ENCODE peak calls at places on chromosomes 7 and 10, in four cellular contexts. D, F, K and E are unnamed samples.

GRCh38 chr7:96747413-96747940 is 37.8 kb upstream of the SEM1 start:
- DNase-seq in D (no peak), F (no peak), K (no peak), E (no peak)

GRCh38 chr7:81768951-81769778 is 682 bp downstream of the HGF start:
- DNase-seq in D (no peak), F (no peak), K (no peak), E (no peak)

GRCh38 chr7:110835209-110835608 is 255.7 kb upstream of the LRRN3 start:
- DNase-seq in D (no peak), F (no peak), K (peak; percentile 13), E (no peak)

GRCh38 chr7:99837649-99838361 is 10.0 kb downstream of the CYP3A43 start:
- DNase-seq in D (no peak), F (peak; percentile 13), K (peak; percentile 16), E (no peak)

GRCh38 chr7:930975-931758 is 23.3 kb downstream of the ADAP1 start:
- DNase-seq in D (peak; percentile 6), F (no peak), K (no peak), E (no peak)

GRCh38 chr10:43259981-43260761 is 6.7 kb downstream of the RASGEF1A start:
- DNase-seq in D (no peak), F (no peak), K (peak; percentile 17), E (no peak)

GRCh38 chr7:80675090-80675489 is 36.6 kb downstream of the CD36 start:
- DNase-seq in D (no peak), F (no peak), K (no peak), E (no peak)

GRCh38 chr10:24723788-24724380 is at the start of gene ARHGAP21:
- DNase-seq in D (peak; percentile 76), F (no peak), K (peak; percentile 78), E (no peak)

GRCh38 chr10:59463909-59464308 is 101.6 kb upstream of the FAM13C start:
- DNase-seq in D (no peak), F (no peak), K (no peak), E (no peak)

GRCh38 chr7:2607122-2607912 is 24.5 kb upstream of the TTYH3 start:
- DNase-seq in D (peak; percentile 76), F (no peak), K (no peak), E (no peak)

GRCh38 chr10:22351131-22351703 is 5.9 kb downstream of the SPAG6 start:
- DNase-seq in D (no peak), F (no peak), K (no peak), E (no peak)

GRCh38 chr7:2288503-2288902 is 25.7 kb downstream of the SNX8 start:
- DNase-seq in D (no peak), F (no peak), K (no peak), E (no peak)

GRCh38 chr7:116630357-116630756 is 41.6 kb upstream of the MET start:
- DNase-seq in D (no peak), F (no peak), K (peak; percentile 44), E (no peak)

GRCh38 chr7:151025924-151026671 is 1.8 kb upstream of the ATG9B start:
- DNase-seq in D (no peak), F (no peak), K (peak; percentile 78), E (no peak)

GRCh38 chr7:85890244-85890811 is 703.5 kb upstream of the SEMA3D start:
- DNase-seq in D (no peak), F (peak; percentile 12), K (peak; percentile 4), E (no peak)

GRCh38 chr10:3248526-3249255 is 76.1 kb upstream of the PITRM1 start:
- DNase-seq in D (no peak), F (peak; percentile 47), K (peak; percentile 94), E (peak; percentile 90)

GRCh38 chr7:32143271-32143670 is 73.1 kb upstream of the PDE1C start:
- DNase-seq in D (no peak), F (no peak), K (no peak), E (no peak)

GRCh38 chr10:96642973-96643372 is 56.2 kb upstream of the TM9SF3 start:
- DNase-seq in D (peak; percentile 60), F (peak; percentile 28), K (no peak), E (no peak)

GRCh38 chr7:99720370-99721128 is 14.4 kb downstream of the CYP3A7 start:
- DNase-seq in D (no peak), F (no peak), K (peak; percentile 54), E (no peak)

GRCh38 chr10:60031664-60032063 is 125.3 kb upstream of the CCDC6 start:
- DNase-seq in D (no peak), F (no peak), K (no peak), E (no peak)

GRCh38 chr10:124701881-124702656 is 42.1 kb downstream of the FAM53B start:
- DNase-seq in D (peak; percentile 52), F (no peak), K (no peak), E (no peak)

GRCh38 chr10:60732240-60733188 is 45.8 kb upstream of the CDK1 start:
- DNase-seq in D (no peak), F (no peak), K (peak; percentile 44), E (no peak)

GRCh38 chr7:48350515-48350914 is 179.3 kb downstream of the ABCA13 start:
- DNase-seq in D (no peak), F (no peak), K (no peak), E (no peak)

GRCh38 chr7:92987095-92987494 is 130.7 kb downstream of the SAMD9 start:
- DNase-seq in D (no peak), F (no peak), K (no peak), E (peak; percentile 21)

GRCh38 chr10:77857272-77857671 is 69.3 kb downstream of the DLG5 start:
- DNase-seq in D (no peak), F (no peak), K (peak; percentile 39), E (no peak)
- H3K4me3 ChIP-seq in D (no peak overlapping the region), F (no peak overlapping the region), K (no peak overlapping the region), E (no peak overlapping the region)

GRCh38 chr10:119677126-119677525 is 25.9 kb downstream of the BAG3 start:
- DNase-seq in D (no peak), F (no peak), K (no peak), E (peak; percentile 60)
- H3K36me3 ChIP-seq in D (peaks cover 23% of the 10 kb centered on the region), F (peaks cover 17% of the 10 kb centered on the region), K (peaks cover 32% of the 10 kb centered on the region), E (peaks cover 26% of the 10 kb centered on the region)

DNA sequence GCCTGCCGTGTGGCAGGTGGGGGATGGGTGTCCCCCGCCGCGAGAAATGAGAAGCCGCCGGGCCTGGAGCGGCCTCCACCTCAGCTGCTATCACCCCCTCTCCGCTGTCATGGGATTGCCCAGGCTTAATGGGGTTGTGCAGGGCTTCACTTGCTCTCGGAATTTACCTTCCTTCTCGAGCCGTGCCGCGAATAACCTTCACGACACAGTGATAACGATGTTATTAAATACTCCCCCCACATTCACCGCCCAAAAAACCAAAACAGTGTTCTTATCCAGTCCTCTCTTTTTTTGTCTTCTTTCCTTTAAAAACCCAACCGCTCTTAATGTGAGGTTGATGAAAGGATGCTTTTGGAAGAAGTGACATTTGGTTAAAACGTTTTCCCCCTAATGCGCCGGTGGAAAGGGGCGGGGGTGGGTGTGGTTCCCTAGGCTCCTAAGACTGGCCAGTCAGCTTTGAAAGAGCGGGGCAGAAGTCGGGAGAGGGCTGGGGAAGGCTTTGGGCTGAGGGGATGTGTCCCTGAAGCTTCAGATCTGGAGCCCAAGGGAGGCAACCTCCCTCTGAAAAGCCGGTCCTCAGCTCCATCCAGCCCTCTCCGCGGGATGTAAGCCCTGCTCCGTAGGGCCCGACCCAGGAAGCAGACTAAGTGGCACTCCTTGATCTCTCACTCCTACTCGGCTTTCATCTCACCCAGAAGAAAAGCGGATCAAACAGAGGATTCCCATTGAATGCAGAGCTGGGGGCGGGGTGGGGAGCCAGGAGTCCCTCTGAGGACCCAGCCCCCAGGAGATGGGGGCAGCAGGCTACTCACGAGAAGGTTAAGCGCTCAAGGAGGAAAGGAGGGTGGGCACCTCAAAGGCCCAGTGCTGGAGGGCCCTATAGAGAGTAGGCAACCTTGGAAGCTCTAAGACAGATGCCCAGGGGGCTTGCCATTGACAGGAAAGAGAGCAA is 2.5 kb upstream of the EVX1 start:
- DNase-seq in D (no peak), F (no peak), K (no peak), E (no peak)
- H3K4me3 ChIP-seq in D (peak overlapping the region; percentile 48), F (no peak overlapping the region), K (no peak overlapping the region), E (no peak overlapping the region)

GRCh38 chr10:372566-372965 is 237.3 kb downstream of the ZMYND11 start:
- DNase-seq in D (no peak), F (no peak), K (no peak), E (no peak)

GRCh38 chr10:375885-376505 is 240.7 kb downstream of the ZMYND11 start:
- DNase-seq in D (no peak), F (no peak), K (no peak), E (no peak)

GRCh38 chr10:373015-373414 is 237.8 kb downstream of the ZMYND11 start:
- DNase-seq in D (no peak), F (no peak), K (no peak), E (no peak)

GRCh38 chr10:373516-374309 is 238.5 kb downstream of the ZMYND11 start:
- DNase-seq in D (no peak), F (no peak), K (peak; percentile 62), E (peak; percentile 35)

GRCh38 chr10:374354-374753 is 239.1 kb downstream of the ZMYND11 start:
- DNase-seq in D (no peak), F (no peak), K (no peak), E (no peak)
- H3K36me3 ChIP-seq in D (no peaks in the 10 kb centered on the region), F (no peaks in the 10 kb centered on the region), K (no peaks in the 10 kb centered on the region), E (peaks cover 10% of the 10 kb centered on the region)

GRCh38 chr10:120548210-120548609 is 91.2 kb downstream of the PLPP4 start:
- DNase-seq in D (no peak), F (no peak), K (no peak), E (no peak)
- H3K4me3 ChIP-seq in D (no peak overlapping the region), F (no peak overlapping the region), K (no peak overlapping the region), E (no peak overlapping the region)

GRCh38 chr10:13672505-13672904 is 85.7 kb downstream of the PRPF18 start:
- DNase-seq in D (no peak), F (no peak), K (no peak), E (no peak)

GRCh38 chr10:13671874-13672273 is 85.1 kb downstream of the PRPF18 start:
- DNase-seq in D (no peak), F (no peak), K (no peak), E (no peak)

GRCh38 chr10:13669182-13669860 is 82.6 kb downstream of the PRPF18 start:
- DNase-seq in D (no peak), F (no peak), K (no peak), E (no peak)

GRCh38 chr10:13668126-13668525 is 81.4 kb downstream of the PRPF18 start:
- DNase-seq in D (no peak), F (no peak), K (no peak), E (no peak)

DNA sequence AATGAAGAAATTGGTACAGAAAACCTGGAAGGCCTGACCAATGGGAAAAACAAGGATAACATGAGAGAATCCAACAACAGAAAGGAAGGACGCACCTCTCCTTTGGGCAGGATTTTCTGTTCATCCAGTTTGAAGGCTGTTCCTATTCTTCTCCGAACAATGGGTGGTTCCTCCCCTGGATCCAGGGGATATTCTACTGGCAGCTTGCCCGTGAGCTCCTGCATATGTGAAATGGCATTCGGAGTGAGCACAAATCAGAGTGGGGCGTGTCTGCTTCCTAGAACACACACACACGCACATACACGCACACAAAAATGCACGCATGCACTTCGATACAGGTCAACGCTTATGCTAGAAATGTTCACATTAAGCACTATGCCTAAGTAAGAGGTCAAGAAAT is 83.5 kb downstream of the PRPF18 start:
- DNase-seq in D (no peak), F (no peak), K (no peak), E (no peak)
- H3K36me3 ChIP-seq in D (no peaks in the 10 kb centered on the region), F (no peaks in the 10 kb centered on the region), K (peaks cover 19% of the 10 kb centered on the region), E (peaks cover 7% of the 10 kb centered on the region)

DNA sequence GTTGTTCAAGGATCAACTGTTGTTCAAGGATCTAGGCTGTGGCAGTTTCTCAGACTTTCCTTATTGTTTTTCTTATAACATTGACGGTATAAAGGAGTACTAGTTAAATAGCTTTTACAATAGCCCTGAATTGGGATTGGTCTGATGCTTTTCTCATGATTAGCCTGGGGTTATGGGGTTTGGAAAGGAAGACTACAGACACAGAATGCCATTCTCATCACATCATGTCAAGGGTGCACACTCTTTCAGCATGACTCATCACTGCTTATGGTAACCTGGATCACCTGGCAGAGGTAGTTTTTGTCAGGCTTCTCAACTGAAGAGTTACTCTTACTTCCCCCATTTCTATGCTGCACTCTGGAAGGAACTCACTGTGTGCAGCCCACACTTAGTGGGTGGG is 194.2 kb upstream of the NPSR1 start:
- DNase-seq in D (no peak), F (no peak), K (peak; percentile 94), E (no peak)
- H3K4me3 ChIP-seq in D (no peak overlapping the region), F (no peak overlapping the region), K (no peak overlapping the region), E (no peak overlapping the region)